ENCODE peak calls at places on chromosomes 11 and 22, in four cellular contexts. U is IMR-90, Q is ascending aorta, D is fibroblast of lung. O is an unnamed sample. For H3K9me3, the result is how much of the 10 kb centered on the place peaks cover.

GRCh38 chr11:59141673-59142460 is 789 bp upstream of the FAM111A start:
- DNase-seq in U (peak), Q (no peak), D (peak), O (no peak)

GRCh38 chr11:75024068-75024449 is 35.3 kb downstream of the NEU3 start:
- DNase-seq in U (no peak), Q (no peak), D (no peak), O (no peak)

GRCh38 chr11:45176996-45177395 is 30.6 kb downstream of the PRDM11 start:
- DNase-seq in U (no peak), Q (peak), D (no peak), O (no peak)

GRCh38 chr11:70622091-70622490 is 223.8 kb downstream of the CTTN start:
- DNase-seq in U (no peak), Q (no peak), D (no peak), O (no peak)

GRCh38 chr11:65663634-65664200 is 1.0 kb upstream of the RELA start:
- DNase-seq in U (peak), Q (peak), D (peak), O (peak)

GRCh38 chr11:47179655-47179991 is 2.9 kb upstream of the ARFGAP2 start:
- DNase-seq in U (peak), Q (no peak), D (no peak), O (peak)

GRCh38 chr11:60633645-60634044 is 65.8 kb upstream of the MS4A8 start:
- DNase-seq in U (no peak), Q (no peak), D (no peak), O (no peak)

GRCh38 chr11:122663764-122664163 is 8.2 kb downstream of the UBASH3B start:
- DNase-seq in U (no peak), Q (no peak), D (peak), O (peak)

GRCh38 chr11:64598106-64598796 is 7.2 kb downstream of the SLC22A12 start:
- DNase-seq in U (no peak), Q (no peak), D (no peak), O (no peak)

GRCh38 chr11:64598797-64599697 is 8.0 kb downstream of the SLC22A12 start:
- DNase-seq in U (no peak), Q (no peak), D (no peak), O (no peak)

GRCh38 chr11:64600281-64600992 is 9.4 kb downstream of the SLC22A12 start:
- DNase-seq in U (no peak), Q (no peak), D (no peak), O (no peak)

GRCh38 chr11:64597671-64598101 is 6.7 kb downstream of the SLC22A12 start:
- DNase-seq in U (no peak), Q (no peak), D (no peak), O (no peak)

DNA sequence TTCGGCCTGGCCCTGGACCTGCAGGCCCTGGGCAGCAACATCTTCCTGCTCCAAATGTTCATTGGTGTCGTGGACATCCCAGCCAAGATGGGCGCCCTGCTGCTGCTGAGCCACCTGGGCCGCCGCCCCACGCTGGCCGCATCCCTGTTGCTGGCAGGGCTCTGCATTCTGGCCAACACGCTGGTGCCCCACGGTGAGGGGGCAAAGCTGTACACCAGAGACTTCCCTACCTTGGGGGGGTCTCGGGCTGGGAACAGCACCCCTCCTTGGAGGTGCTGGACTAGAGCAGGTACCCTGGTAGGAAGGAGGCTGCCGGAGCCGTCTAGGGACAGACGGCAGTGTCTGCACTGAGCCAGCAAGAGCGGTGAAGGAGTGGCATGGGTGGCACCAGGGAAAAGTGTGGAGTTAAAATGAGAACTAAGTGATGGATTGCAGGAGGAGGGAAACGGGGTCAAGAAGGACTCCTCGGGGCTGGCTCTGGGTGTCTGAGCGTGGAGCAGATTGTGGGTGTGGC is 8.7 kb downstream of the SLC22A12 start:
- DNase-seq in U (no peak), Q (no peak), D (no peak), O (no peak)
- H3K9me3 ChIP-seq in U (under half), Q (under half), D (under half), O (under half)

DNA sequence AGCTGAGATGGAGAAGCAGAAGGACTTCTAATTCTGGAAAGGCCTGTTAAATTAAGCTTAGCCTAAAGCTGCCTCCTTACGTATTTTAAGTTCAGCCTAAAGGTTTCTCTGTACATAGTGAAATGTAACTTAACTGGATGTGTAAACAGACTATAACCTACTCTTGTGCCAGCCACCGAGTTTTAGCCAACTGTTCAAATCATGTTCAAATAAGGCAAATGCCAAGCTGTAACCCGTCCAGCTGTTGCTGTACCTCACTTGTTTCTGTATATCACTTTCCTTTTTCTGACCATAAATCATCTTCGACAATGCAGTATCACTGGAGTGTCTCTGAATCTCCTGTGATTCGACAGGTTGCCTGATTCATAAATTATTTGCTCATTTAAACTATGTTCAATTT is 4.0 kb upstream of the PLAAT5 start:
- DNase-seq in U (no peak), Q (no peak), D (no peak), O (no peak)
- H3K9me3 ChIP-seq in U (under half), Q (under half), D (under half), O (under half)

GRCh38 chr22:11626422-11626773 is 3901.6 kb upstream of the OR11H1 start:
- DNase-seq in U (no peak), Q (no peak), D (no peak), O (no peak)

GRCh38 chr22:11627436-11627797 is 3900.6 kb upstream of the OR11H1 start:
- DNase-seq in U (no peak), Q (no peak), D (no peak), O (no peak)

GRCh38 chr22:11629661-11630385 is 3898.2 kb upstream of the OR11H1 start:
- DNase-seq in U (no peak), Q (no peak), D (no peak), O (no peak)

GRCh38 chr22:11627798-11628650 is 3900.0 kb upstream of the OR11H1 start:
- DNase-seq in U (no peak), Q (peak), D (no peak), O (no peak)

GRCh38 chr22:11628651-11629511 is 3899.1 kb upstream of the OR11H1 start:
- DNase-seq in U (no peak), Q (no peak), D (no peak), O (no peak)
- H3K9me3 ChIP-seq in U (under half), Q (under half), D (under half), O (under half)

GRCh38 chr11:115996125-115996807 is 492.1 kb upstream of the CADM1 start:
- DNase-seq in U (no peak), Q (no peak), D (no peak), O (no peak)

GRCh38 chr11:115990004-115990447 is 485.8 kb upstream of the CADM1 start:
- DNase-seq in U (no peak), Q (no peak), D (no peak), O (peak)

GRCh38 chr11:115996808-115997188 is 492.6 kb upstream of the CADM1 start:
- DNase-seq in U (no peak), Q (no peak), D (no peak), O (no peak)

GRCh38 chr11:115999437-115999836 is 495.2 kb upstream of the CADM1 start:
- DNase-seq in U (no peak), Q (no peak), D (no peak), O (no peak)

GRCh38 chr11:115993613-115994012 is 489.4 kb upstream of the CADM1 start:
- DNase-seq in U (no peak), Q (no peak), D (no peak), O (no peak)
- H3K9me3 ChIP-seq in U (under half), Q (under half), D (under half), O (under half)

GRCh38 chr11:100445231-100445735 is 241.8 kb upstream of the ARHGAP42 start:
- DNase-seq in U (no peak), Q (no peak), D (peak), O (peak)
- H3K9me3 ChIP-seq in U (under half), Q (under half), D (under half), O (under half)

DNA sequence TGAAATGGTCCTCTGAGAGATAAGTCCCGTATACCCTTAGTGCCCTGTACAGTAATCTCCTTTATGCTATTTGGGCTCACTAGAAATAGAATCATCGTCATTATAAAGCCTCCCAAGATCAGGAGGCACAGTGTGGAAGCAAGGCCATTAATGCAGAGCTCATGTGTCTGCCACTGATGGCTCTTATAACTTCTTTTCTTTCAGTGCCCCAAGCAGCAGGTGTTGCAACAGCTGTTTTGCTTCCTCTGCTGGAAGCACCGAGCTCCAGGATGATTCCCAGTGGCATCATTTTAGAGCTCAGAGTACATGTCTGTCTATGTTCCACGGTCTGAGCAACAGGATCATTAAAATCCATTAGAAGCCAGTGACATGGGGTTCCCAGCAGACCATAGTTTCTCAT is 803.0 kb upstream of the FAT3 start:
- DNase-seq in U (no peak), Q (no peak), D (no peak), O (no peak)
- H3K9me3 ChIP-seq in U (under half), Q (under half), D (under half), O (under half)

GRCh38 chr11:97687106-97687505 is 1297.3 kb downstream of the JRKL start:
- DNase-seq in U (no peak), Q (no peak), D (no peak), O (no peak)

GRCh38 chr11:97683733-97684132 is 1293.9 kb downstream of the JRKL start:
- DNase-seq in U (no peak), Q (no peak), D (no peak), O (peak)

DNA sequence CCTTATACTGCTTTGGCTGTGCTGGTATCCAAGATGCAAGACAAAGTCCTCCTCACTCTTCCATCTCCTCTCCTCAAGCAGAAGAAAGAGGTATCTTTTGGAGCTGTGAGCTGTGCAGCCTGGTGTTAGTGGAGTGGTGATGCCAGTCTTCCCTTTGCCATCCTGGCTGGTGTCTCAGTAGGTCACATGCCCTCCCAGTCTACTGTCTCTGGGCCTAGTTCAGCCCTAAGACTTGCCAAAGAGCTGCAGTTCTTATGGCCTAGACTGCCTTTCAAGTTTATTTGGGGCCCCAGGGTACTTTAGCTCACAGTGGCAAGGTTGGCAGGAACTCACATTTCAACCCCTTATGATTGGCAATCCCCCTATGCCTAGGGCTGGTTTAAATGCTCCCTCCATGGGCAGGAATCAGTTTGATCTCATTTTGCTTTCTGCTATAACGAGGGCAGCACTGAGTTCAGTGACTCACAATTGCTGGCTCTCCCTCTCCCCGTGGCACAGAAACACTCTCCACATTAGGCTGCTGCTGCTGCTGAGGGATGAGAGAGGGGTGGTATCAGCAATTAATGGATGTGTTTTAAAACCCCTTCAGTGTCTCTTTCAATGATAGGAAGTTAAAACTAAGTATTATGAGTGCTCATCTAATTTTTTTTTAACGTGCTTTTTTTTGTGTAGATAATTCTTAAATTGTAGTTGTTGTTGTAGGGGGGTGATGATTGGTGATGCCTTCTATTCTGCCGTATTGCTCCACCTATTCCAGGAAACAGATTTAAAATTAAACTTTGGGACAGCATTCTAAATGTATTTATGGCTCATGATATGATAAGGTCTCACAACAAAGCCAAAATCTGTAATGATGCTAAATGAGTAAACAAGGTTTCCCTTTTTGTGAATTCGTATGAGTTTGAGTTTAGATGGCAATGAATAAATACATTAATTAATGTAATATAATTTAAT is 1295.0 kb downstream of the JRKL start:
- DNase-seq in U (no peak), Q (no peak), D (no peak), O (no peak)
- H3K9me3 ChIP-seq in U (under half), Q (under half), D (under half), O (under half)

DNA sequence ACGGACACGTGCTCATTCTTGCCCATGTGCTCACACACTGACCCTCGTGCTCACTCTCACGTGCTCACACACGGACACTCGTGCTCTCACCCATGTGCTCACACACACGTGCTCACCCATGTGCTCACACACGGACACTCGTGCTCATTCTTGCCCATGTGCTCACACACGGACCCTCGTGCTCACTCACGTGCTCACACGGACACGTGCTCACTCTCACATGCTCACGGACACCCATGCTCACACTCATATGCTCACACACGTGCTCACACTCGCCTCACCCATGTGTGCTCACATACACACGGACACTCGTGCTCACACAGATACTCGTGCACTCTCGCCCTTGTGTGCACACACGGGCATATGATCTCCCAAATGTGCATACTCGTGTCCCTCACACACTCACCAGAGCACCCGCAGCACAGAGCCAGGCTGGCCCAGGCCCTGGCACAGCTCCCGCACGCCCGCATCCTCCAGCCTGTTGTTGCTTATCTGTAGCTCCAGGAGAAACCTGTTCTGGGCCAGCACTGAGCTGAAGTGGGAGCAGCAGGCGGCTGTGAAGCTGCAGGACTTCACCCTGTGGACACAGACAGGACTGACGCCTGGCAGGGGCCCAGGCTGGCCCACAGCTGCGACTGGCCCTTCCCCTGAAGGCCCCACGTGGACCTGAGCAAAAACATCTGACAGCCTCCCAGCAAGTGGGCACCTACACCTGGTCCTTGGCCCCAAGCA is 9.3 kb downstream of the RNH1 start:
- DNase-seq in U (no peak), Q (peak), D (no peak), O (no peak)
- H3K9me3 ChIP-seq in U (under half), Q (under half), D (under half), O (under half)